ENCODE peak calls at places on chromosome 20, in ten cellular contexts. V, G, A, L, J, N, W, K, B and R are unnamed samples.

GRCh38 chr20:44215125-44215524 is 4.6 kb upstream of the OSER1 start:
- DNase-seq in K (peak), W (peak), A (peak), N (peak), V (no peak), G (peak), L (peak), B (peak), J (peak), R (peak)

GRCh38 chr20:62590301-62591121 is 51.8 kb upstream of the SLCO4A1 start:
- DNase-seq in K (peak), L (no peak), J (no peak), G (no peak), V (no peak), N (peak), A (no peak), B (no peak), W (peak), R (no peak)

GRCh38 chr20:62805365-62805710 is 703 bp downstream of the OGFR start:
- DNase-seq in V (no peak), L (no peak), B (peak), J (peak), W (no peak), A (peak), N (no peak), K (no peak), G (no peak), R (no peak)

GRCh38 chr20:59010321-59010994 is 3.4 kb upstream of the CTSZ start:
- DNase-seq in N (no peak), L (peak), K (no peak), G (no peak), A (no peak), W (peak), B (no peak), V (no peak), J (no peak), R (no peak)

GRCh38 chr20:25281541-25281991 is 33.7 kb downstream of the PYGB start:
- DNase-seq in J (peak), V (no peak), B (no peak), N (no peak), W (no peak), K (no peak), G (no peak), A (no peak), L (no peak), R (peak)

GRCh38 chr20:45404438-45404837 is 3.7 kb upstream of the DBNDD2 start:
- DNase-seq in L (no peak), W (no peak), B (no peak), J (no peak), N (no peak), K (no peak), A (no peak), G (no peak), V (no peak), R (no peak)

GRCh38 chr20:43975096-43975768 is 60.6 kb downstream of the TOX2 start:
- DNase-seq in J (no peak), B (peak), W (peak), K (no peak), L (no peak), N (peak), A (no peak), V (peak), G (no peak), R (no peak)

GRCh38 chr20:44704551-44704971 is 10.6 kb upstream of the CCN5 start:
- DNase-seq in N (peak), L (no peak), V (peak), W (no peak), K (no peak), G (no peak), A (no peak), J (no peak), B (no peak), R (no peak)

DNA sequence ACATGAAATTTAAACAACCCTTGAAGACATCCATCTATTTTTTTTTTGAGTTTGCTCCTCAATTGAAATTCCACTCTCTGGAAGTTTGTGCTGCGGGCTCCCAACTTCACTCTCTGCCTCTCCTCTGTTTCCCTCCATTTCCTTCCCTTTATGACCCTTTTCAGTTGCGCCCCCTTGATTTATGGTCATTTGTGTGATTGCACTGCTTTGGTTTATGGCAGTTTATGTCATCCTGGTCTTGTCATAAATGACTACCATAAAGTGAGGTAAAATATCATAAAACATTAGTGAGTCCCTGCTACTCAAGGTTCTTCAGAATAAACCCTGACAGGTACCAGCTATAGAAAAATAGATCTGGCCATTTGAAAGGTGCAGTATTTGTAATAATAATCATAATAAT is 348.3 kb upstream of the ZFP64 start:
- DNase-seq in V (no peak), J (no peak), N (no peak), W (no peak), A (no peak), L (no peak), K (no peak), B (peak), G (no peak), R (no peak)
- TF ChIP-seq CTCF in V (no peak), J (peak), N (no peak), W (no peak), A (no peak), L (no peak), K (no peak), B (peak), G (no peak), R (no peak)

DNA sequence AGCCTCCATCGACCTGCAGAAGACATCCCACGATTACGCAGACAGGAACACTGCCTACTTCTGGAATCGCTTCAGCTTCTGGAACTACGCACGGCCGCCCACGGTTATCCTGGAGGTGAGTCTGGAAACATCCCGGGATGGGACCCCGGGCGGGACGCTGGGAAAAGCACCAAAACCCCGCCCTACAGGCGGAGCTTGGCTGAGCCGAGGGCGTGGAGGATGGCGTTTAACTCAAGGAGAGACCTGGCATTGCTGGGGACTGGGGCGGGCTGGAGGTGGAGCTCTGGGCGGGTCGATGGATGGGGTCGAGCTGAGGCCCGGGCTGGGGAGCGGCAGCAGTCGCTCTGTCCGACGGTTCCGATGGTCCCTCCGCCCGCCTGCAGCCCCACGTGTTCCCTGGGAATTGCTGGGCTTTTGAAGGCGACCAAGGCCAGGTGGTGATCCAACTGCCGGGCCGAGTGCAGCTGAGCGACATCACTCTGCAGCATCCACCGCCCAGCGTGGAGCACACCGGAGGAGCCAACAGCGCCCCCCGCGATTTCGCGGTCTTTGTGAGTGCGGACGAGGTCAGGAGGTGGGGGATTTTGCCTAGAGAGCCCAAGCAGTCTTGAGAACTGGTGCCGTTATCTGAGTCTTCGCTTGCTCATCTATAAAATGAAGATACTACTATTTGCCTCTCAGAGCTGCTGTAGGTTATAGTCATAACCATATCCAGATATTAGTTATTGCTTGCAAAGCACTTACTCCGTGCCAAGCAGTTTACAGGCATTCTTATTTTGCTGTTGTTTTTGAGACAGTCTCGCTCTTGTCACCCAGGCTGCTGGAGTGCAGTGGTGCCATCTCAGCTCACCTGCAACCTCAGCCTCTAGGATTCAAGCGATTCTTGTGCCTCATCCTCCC is 3.8 kb downstream of the SPAG4 start:
- DNase-seq in L (peak), G (peak), V (peak), J (peak), W (peak), K (peak), N (peak), B (peak), A (peak), R (peak)
- TF ChIP-seq CTCF in L (peak), G (peak), V (peak), J (peak), W (peak), K (no peak), N (peak), B (peak), A (peak), R (peak)

GRCh38 chr20:22861990-22862389 is 173.1 kb upstream of the SSTR4 start:
- DNase-seq in L (no peak), V (no peak), K (no peak), N (no peak), B (no peak), W (peak), J (no peak), G (no peak), A (no peak), R (no peak)

GRCh38 chr20:22866757-22867425 is 168.2 kb upstream of the SSTR4 start:
- DNase-seq in V (no peak), N (peak), A (no peak), G (no peak), L (no peak), W (peak), K (no peak), J (no peak), B (no peak), R (no peak)

GRCh38 chr20:22861231-22861980 is 173.7 kb upstream of the SSTR4 start:
- DNase-seq in A (no peak), G (no peak), K (no peak), B (no peak), J (no peak), W (peak), N (peak), L (no peak), V (no peak), R (no peak)

GRCh38 chr20:22863881-22864280 is 171.2 kb upstream of the SSTR4 start:
- DNase-seq in J (no peak), N (no peak), K (no peak), G (no peak), B (no peak), W (no peak), A (peak), L (no peak), V (no peak), R (no peak)

GRCh38 chr20:22862645-22863230 is 172.4 kb upstream of the SSTR4 start:
- DNase-seq in L (no peak), N (no peak), V (no peak), A (no peak), K (no peak), J (no peak), W (no peak), G (no peak), B (no peak), R (no peak)
- TF ChIP-seq CTCF in L (no peak), N (no peak), V (no peak), A (no peak), K (no peak), J (peak), W (peak), G (no peak), B (no peak), R (no peak)

GRCh38 chr20:56995635-56996075 is 270.8 kb downstream of the BMP7 start:
- DNase-seq in L (no peak), B (peak), K (no peak), W (peak), V (no peak), N (peak), A (peak), J (peak), G (no peak), R (peak)
- TF ChIP-seq CTCF in L (no peak), B (peak), K (no peak), W (peak), V (peak), N (peak), A (peak), J (peak), G (no peak), R (peak)

GRCh38 chr20:50169329-50169823 is 15.9 kb upstream of the PEDS1 start:
- DNase-seq in V (peak), J (peak), N (peak), W (peak), B (peak), A (peak), G (peak), K (peak), L (peak), R (peak)
- TF ChIP-seq CTCF in V (peak), J (peak), N (peak), W (peak), B (peak), A (peak), G (peak), K (peak), L (peak), R (peak)

DNA sequence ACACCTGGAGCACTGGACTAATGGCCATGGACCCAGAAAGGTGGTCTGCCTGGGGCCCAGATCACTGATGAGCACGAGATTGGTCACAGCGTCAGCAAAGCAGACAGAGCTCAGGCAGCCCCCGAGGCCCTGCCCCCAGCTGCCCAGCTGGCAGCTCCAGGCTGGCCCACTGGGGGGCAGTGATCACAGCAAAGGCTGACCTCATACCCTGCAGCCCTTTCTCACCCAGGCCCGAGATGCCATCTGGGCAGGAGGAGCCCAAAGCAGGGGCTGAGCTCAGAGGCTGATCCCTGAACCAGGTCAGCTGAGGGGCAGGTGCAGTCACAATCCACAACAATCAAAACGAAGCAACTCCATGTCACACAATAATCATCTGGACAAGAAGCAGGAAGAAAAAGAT is 4.1 kb downstream of the MAP1LC3A start:
- DNase-seq in W (no peak), B (no peak), J (peak), N (peak), G (no peak), K (no peak), V (no peak), L (no peak), A (no peak), R (no peak)
- TF ChIP-seq CTCF in W (peak), B (peak), J (peak), N (peak), G (no peak), K (no peak), V (peak), L (no peak), A (peak), R (peak)

GRCh38 chr20:8020314-8021079 is 936 bp upstream of the TMX4 start:
- DNase-seq in A (no peak), W (no peak), K (no peak), L (no peak), B (no peak), J (peak), V (no peak), N (no peak), G (no peak), R (peak)

GRCh38 chr20:8019998-8020247 is 362 bp upstream of the TMX4 start:
- DNase-seq in W (no peak), V (no peak), L (no peak), K (no peak), J (no peak), G (no peak), B (no peak), A (no peak), N (no peak), R (no peak)

GRCh38 chr20:8018928-8019177 is 708 bp downstream of the TMX4 start:
- DNase-seq in W (peak), J (no peak), K (no peak), G (no peak), A (no peak), N (no peak), V (no peak), L (no peak), B (peak), R (no peak)

GRCh38 chr20:8021541-8022269 is 2.1 kb upstream of the TMX4 start:
- DNase-seq in B (no peak), L (no peak), N (peak), J (no peak), V (no peak), K (no peak), W (no peak), G (no peak), A (no peak), R (no peak)

DNA sequence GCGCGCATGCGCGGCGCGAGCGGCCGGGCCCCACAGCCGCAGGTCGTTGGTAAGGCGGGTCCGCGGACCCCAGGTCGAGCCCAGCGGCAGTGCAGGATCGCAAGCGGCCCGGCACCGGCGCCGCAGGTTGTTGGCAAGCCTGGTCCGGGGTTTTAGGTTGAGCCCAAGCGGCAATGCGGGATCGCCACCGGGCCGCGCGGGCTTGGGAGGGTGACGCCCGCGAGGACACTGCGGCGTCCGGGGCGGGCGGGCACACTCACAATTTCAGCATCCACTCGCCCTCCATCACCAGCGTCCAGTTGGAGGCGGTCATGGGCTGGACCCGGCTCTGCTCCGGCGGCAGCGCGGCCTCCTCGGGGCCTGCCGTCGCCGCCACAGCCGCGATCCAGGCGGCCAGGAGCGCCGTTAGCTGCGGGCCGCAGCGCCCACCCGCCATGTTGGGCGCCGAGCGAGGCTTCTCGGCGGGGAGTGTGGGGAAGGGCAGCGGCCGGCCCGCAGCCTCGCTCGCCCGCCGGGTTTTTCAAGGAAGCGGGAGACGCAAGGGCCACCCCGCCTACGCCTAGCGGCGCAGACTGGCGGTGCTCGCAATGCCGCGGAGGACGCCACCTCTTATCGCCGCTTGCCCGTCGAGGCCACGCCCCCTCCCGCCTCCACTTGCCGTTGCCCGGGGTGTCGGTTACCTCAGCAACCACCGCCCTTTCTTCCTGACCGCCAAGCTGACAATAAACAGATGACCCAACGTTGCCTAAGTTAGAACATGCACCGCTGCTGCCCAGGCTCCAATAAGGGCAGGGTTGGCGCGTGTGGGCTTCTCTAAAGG is at the start of gene TMX4:
- DNase-seq in N (peak), G (peak), W (peak), K (peak), A (peak), B (peak), V (peak), L (peak), J (peak), R (peak)
- TF ChIP-seq CTCF in N (no peak), G (peak), W (peak), K (no peak), A (peak), B (peak), V (peak), L (no peak), J (peak), R (peak)

GRCh38 chr20:10077081-10077471 is 42.3 kb downstream of the ANKEF1 start:
- DNase-seq in L (no peak), B (no peak), V (no peak), A (peak), K (no peak), G (no peak), N (no peak), W (no peak), J (no peak), R (no peak)
- TF ChIP-seq CTCF in L (no peak), B (peak), V (peak), A (peak), K (no peak), G (no peak), N (peak), W (peak), J (peak), R (no peak)

GRCh38 chr20:38170219-38170902 is 5.3 kb upstream of the TGM2 start:
- DNase-seq in L (no peak), B (no peak), G (no peak), A (no peak), J (no peak), N (no peak), W (no peak), V (no peak), K (no peak), R (no peak)

GRCh38 chr20:38171301-38172010 is 6.4 kb upstream of the TGM2 start:
- DNase-seq in J (no peak), V (no peak), K (no peak), W (no peak), A (no peak), B (no peak), L (no peak), N (no peak), G (no peak), R (no peak)

GRCh38 chr20:38173237-38174156 is 8.4 kb upstream of the TGM2 start:
- DNase-seq in G (no peak), B (no peak), J (no peak), L (no peak), W (peak), N (peak), V (peak), K (peak), A (no peak), R (no peak)

GRCh38 chr20:38170914-38171300 is 5.8 kb upstream of the TGM2 start:
- DNase-seq in A (no peak), K (no peak), L (no peak), V (no peak), B (no peak), J (no peak), N (no peak), G (no peak), W (no peak), R (no peak)

GRCh38 chr20:38172344-38172743 is 7.3 kb upstream of the TGM2 start:
- DNase-seq in B (no peak), L (no peak), W (peak), K (no peak), G (no peak), J (no peak), N (no peak), V (no peak), A (no peak), R (no peak)
- TF ChIP-seq CTCF in B (no peak), L (no peak), W (peak), K (no peak), G (no peak), J (no peak), N (peak), V (peak), A (no peak), R (no peak)

GRCh38 chr20:19907326-19908056 is 109.7 kb upstream of the NAA20 start:
- DNase-seq in G (no peak), B (no peak), L (no peak), J (no peak), N (no peak), A (no peak), W (no peak), V (no peak), K (no peak), R (no peak)

GRCh38 chr20:19897891-19898290 is 119.3 kb upstream of the NAA20 start:
- DNase-seq in N (no peak), J (no peak), A (no peak), B (no peak), W (peak), V (no peak), G (no peak), K (no peak), L (no peak), R (no peak)

GRCh38 chr20:19901226-19901625 is 115.9 kb upstream of the NAA20 start:
- DNase-seq in K (no peak), L (no peak), B (no peak), N (no peak), A (no peak), G (no peak), V (no peak), J (no peak), W (peak), R (no peak)

GRCh38 chr20:19908586-19908985 is 108.6 kb upstream of the NAA20 start:
- DNase-seq in L (no peak), G (no peak), N (no peak), W (no peak), J (no peak), A (no peak), K (no peak), B (no peak), V (no peak), R (no peak)

GRCh38 chr20:19903168-19903676 is 113.9 kb upstream of the NAA20 start:
- DNase-seq in L (no peak), W (peak), G (no peak), K (no peak), V (no peak), N (peak), J (peak), A (no peak), B (peak), R (peak)
- TF ChIP-seq CTCF in L (no peak), W (peak), G (no peak), K (no peak), V (peak), N (no peak), J (peak), A (no peak), B (peak), R (peak)